ENCODE peak calls at places on chromosomes 4 and X, in four cellular contexts. P is K562, E is H1, L is HepG2. M is an unnamed sample.

GRCh38 chr4:186068581-186069402 is at the start of gene TLR3:
- DNase-seq in P (no peak), L (no peak), E (no peak), M (no peak)

GRCh38 chr4:147525494-147526271 is 44.8 kb downstream of the EDNRA start:
- DNase-seq in L (no peak), P (no peak), E (no peak), M (no peak)

GRCh38 chrX:43939187-43939926 is 33.8 kb downstream of the NDP start:
- DNase-seq in E (no peak), L (no peak), P (no peak), M (no peak)

GRCh38 chr4:83734576-83734975 is 198.7 kb downstream of the GPAT3 start:
- DNase-seq in L (no peak), E (no peak), P (no peak), M (no peak)

GRCh38 chr4:8939160-8939855 is 67.7 kb upstream of the HMX1 start:
- DNase-seq in E (no peak), L (no peak), P (no peak), M (no peak)

GRCh38 chrX:22952011-22952410 is 47.7 kb upstream of the DDX53 start:
- DNase-seq in E (no peak), L (no peak), P (peak; percentile 41), M (no peak)

GRCh38 chr4:165994706-165995105 is 121.7 kb downstream of the TLL1 start:
- DNase-seq in E (no peak), L (no peak), P (no peak), M (no peak)

GRCh38 chr4:31107362-31107761 is 387.2 kb downstream of the PCDH7 start:
- DNase-seq in P (no peak), L (no peak), E (no peak), M (no peak)

GRCh38 chrX:49309401-49309981 is 6.0 kb downstream of the GAGE10 start:
- DNase-seq in E (peak; percentile 29), P (no peak), L (no peak), M (no peak)

GRCh38 chrX:28586891-28587635 is at the start of gene IL1RAPL1:
- DNase-seq in E (no peak), P (no peak), L (no peak), M (no peak)
- TF ChIP-seq CREB1 in E (no peak), P (no peak), L (no peak), M (no peak)

DNA sequence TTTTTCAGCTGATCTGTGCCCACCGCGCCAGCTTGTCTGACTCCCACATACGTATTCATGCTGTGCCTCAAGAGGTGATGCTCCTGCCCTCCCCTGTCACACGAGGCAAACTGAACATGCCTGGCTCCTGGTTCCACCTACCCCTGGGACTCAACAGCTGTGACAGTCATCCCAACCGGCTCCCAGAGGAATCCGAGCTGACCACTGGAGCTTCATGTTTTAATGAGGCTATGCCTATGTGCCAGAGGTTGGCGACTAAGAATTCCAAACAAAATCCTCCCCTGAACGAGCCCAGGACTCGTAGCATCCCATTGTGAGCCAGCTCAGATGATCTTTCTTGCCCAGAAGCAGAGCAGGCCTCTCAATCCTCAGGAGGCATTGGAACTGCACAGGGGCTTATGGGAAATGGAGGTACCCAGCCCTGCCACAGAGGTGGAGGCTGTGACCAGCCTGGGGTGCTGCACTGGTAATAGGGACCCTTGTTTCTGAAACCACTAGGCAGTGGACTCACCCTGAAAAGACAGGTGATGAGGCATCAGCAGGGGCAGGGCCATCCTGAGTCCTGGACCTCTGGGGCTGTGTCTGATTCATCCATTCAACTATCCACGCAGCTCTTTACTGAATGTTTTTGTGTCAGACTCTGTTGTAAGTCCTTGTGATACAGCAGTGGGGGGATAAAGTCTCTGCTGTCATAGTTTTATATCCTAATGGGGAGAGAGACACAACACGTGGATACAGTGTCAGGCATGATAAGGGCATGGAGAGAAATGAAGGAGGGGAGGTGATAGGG is 325.0 kb downstream of the EVC2 start:
- DNase-seq in L (no peak), E (no peak), P (no peak), M (no peak)
- TF ChIP-seq JUN in L (no peak), E (no peak), P (no peak), M (no peak)

DNA sequence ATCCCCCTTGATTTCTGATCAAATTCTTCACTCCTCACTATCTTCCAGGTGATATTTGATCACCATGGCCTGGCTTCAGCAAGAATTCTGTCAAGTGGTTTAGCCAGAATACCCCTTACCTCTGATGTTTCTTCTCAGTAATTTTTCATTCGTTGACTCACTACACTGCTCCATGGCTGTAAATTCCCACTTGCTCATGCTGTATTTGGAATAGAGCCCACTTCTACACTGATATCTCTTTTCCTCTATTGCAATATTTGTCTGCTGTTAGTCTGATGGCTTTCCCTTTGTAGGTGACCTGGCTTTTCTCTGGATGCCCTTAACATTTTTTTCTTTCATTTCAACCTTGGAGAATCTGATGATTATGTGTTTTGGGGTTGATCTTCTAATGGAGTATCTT is 73.9 kb upstream of the DIPK2B start:
- DNase-seq in E (no peak), P (no peak), L (no peak), M (no peak)
- TF ChIP-seq CREB1 in E (no peak), P (no peak), L (no peak), M (no peak)

GRCh38 chrX:150544835-150545790 is 23.3 kb upstream of the MTM1 start:
- DNase-seq in L (no peak), E (no peak), P (no peak), M (no peak)

GRCh38 chrX:150546711-150547153 is 21.7 kb upstream of the MTM1 start:
- DNase-seq in E (no peak), L (no peak), P (no peak), M (no peak)

GRCh38 chrX:150543230-150544155 is 24.9 kb upstream of the MTM1 start:
- DNase-seq in E (no peak), P (no peak), L (no peak), M (no peak)

GRCh38 chrX:150542846-150543229 is 25.6 kb upstream of the MTM1 start:
- DNase-seq in E (no peak), L (no peak), P (no peak), M (no peak)

DNA sequence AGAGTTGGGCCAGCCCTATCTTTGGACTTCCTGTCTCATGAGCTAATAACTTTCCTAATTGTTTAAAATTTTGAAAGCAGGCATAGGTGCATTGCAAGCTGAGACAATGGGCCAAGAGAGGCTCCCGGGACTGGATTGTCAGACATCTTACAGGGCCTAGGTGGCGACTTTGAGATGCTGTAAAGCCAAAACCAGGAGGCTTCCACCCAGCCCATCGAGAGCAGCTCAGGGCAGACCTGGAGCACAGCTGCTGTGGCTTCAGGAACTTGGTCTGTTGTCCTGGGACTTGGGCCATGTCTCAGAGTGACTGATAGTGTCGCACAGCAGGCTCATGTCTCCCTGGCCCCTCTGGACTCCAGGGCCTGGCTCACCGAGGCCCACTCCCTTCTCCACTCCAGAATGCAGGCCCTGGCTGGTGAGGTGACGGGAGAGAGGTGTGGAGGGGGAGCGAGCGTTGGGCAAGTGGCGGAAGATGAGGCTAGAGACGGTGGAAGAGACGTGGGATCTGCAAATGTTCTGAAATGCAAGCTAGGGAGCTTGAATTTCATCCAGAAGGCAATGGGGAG is 24.1 kb upstream of the MTM1 start:
- DNase-seq in P (peak; percentile 36), E (no peak), L (peak; percentile 49), M (peak; percentile 35)
- TF ChIP-seq JUN in P (no peak), E (no peak), L (no peak), M (no peak)

GRCh38 chr4:3787489-3788365 is 21.5 kb downstream of the ADRA2C start:
- DNase-seq in L (no peak), E (no peak), P (no peak), M (no peak)

GRCh38 chr4:3790006-3790561 is 23.9 kb downstream of the ADRA2C start:
- DNase-seq in L (no peak), E (no peak), P (no peak), M (no peak)

GRCh38 chr4:3789587-3789986 is 23.4 kb downstream of the ADRA2C start:
- DNase-seq in E (no peak), L (no peak), P (no peak), M (no peak)

GRCh38 chr4:3786196-3786869 is 20.1 kb downstream of the ADRA2C start:
- DNase-seq in L (peak; percentile 59), P (no peak), E (no peak), M (no peak)

GRCh38 chr4:3788366-3788660 is 22.1 kb downstream of the ADRA2C start:
- DNase-seq in L (no peak), P (no peak), E (no peak), M (no peak)
- TF ChIP-seq CREB1 in L (no peak), P (no peak), E (no peak), M (no peak)

GRCh38 chr4:7197910-7198309 is 5.6 kb downstream of the SORCS2 start:
- DNase-seq in E (no peak), P (no peak), L (no peak), M (no peak)
- TF ChIP-seq JUN in E (no peak), P (no peak), L (no peak), M (no peak)

GRCh38 chr4:128355301-128355700 is 67.7 kb upstream of the PGRMC2 start:
- DNase-seq in E (no peak), P (peak; percentile 44), L (no peak), M (no peak)
- TF ChIP-seq CREB1 in E (no peak), P (no peak), L (no peak), M (no peak)

DNA sequence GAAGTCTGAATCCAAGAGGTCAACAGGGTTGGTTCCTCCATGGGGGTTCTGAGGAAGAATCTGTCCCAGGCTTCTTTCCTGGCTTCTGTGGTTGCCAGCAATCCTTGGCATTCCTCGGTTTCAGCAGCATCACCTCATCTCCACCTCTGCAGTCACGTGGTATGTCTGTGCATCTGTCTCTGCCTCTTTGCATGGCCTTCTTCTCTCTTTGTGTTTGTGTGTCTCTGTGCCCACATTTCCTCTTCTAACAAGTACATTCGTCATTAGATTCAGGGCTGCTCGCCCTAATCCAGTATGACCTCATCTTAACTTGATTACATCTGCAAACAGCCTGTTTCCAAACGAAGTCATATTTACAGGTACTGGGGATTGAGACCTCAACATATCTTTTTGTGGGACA is 114.0 kb downstream of the BCOR start:
- DNase-seq in L (no peak), E (no peak), P (no peak), M (no peak)
- TF ChIP-seq JUN in L (no peak), E (no peak), P (no peak), M (no peak)

GRCh38 chr4:15343000-15343399 is 84.8 kb upstream of the C1QTNF7 start:
- DNase-seq in L (no peak), E (no peak), P (no peak), M (no peak)
- TF ChIP-seq CREB1 in L (no peak), E (no peak), P (no peak), M (no peak)

GRCh38 chrX:72130762-72131231 is 918 bp downstream of the RTL5 start:
- DNase-seq in L (no peak), E (no peak), P (no peak), M (peak; percentile 36)
- TF ChIP-seq JUN in L (no peak), E (no peak), P (no peak), M (no peak)

M was measured in WTC11.